ENCODE peak calls at places on chromosomes 5 and 9, in nine cellular contexts. One of them, this sample, is unnamed.

GRCh38 chr5:180960209-180960608 is 28.4 kb upstream of the BTNL3 start:
- DNase-seq in coronary artery: no peak
- DNase-seq in WTC11: no peak
- DNase-seq in IMR-90: no peak
- DNase-seq in kidney epithelial cell: no peak
- DNase-seq in activated CD8-positive, alpha-beta T cell treated with anti-CD3 and anti-CD28 coated beads for 36 hours: peak
- DNase-seq in endodermal cell: no peak
- DNase-seq in progenitor cell of endocrine pancreas: no peak
- DNase-seq in RWPE1: no peak
- DNase-seq in this sample: no peak

GRCh38 chr5:89071101-89071940 is 188.3 kb upstream of the MEF2C start:
- DNase-seq in coronary artery: no peak
- DNase-seq in WTC11: no peak
- DNase-seq in IMR-90: no peak
- DNase-seq in kidney epithelial cell: no peak
- DNase-seq in activated CD8-positive, alpha-beta T cell treated with anti-CD3 and anti-CD28 coated beads for 36 hours: no peak
- DNase-seq in endodermal cell: no peak
- DNase-seq in progenitor cell of endocrine pancreas: no peak
- DNase-seq in RWPE1: no peak
- DNase-seq in this sample: no peak

GRCh38 chr9:79701651-79702050 is 129.9 kb downstream of the TLE4 start:
- DNase-seq in coronary artery: no peak
- DNase-seq in WTC11: no peak
- DNase-seq in IMR-90: no peak
- DNase-seq in kidney epithelial cell: no peak
- DNase-seq in activated CD8-positive, alpha-beta T cell treated with anti-CD3 and anti-CD28 coated beads for 36 hours: no peak
- DNase-seq in endodermal cell: no peak
- DNase-seq in progenitor cell of endocrine pancreas: no peak
- DNase-seq in RWPE1: no peak
- DNase-seq in this sample: no peak

GRCh38 chr9:133135193-133135745 is 14.2 kb upstream of the RALGDS start:
- DNase-seq in coronary artery: no peak
- DNase-seq in WTC11: no peak
- DNase-seq in IMR-90: peak
- DNase-seq in kidney epithelial cell: peak
- DNase-seq in activated CD8-positive, alpha-beta T cell treated with anti-CD3 and anti-CD28 coated beads for 36 hours: peak
- DNase-seq in endodermal cell: no peak
- DNase-seq in progenitor cell of endocrine pancreas: no peak
- DNase-seq in RWPE1: peak
- DNase-seq in this sample: peak

GRCh38 chr9:89410709-89411111 is 87.2 kb downstream of the SEMA4D start:
- DNase-seq in coronary artery: no peak
- DNase-seq in WTC11: no peak
- DNase-seq in IMR-90: no peak
- DNase-seq in kidney epithelial cell: no peak
- DNase-seq in activated CD8-positive, alpha-beta T cell treated with anti-CD3 and anti-CD28 coated beads for 36 hours: peak
- DNase-seq in endodermal cell: no peak
- DNase-seq in progenitor cell of endocrine pancreas: no peak
- DNase-seq in RWPE1: peak
- DNase-seq in this sample: no peak

GRCh38 chr5:67490543-67491321 is 294.1 kb upstream of the CD180 start:
- DNase-seq in coronary artery: no peak
- DNase-seq in WTC11: no peak
- DNase-seq in IMR-90: no peak
- DNase-seq in kidney epithelial cell: no peak
- DNase-seq in activated CD8-positive, alpha-beta T cell treated with anti-CD3 and anti-CD28 coated beads for 36 hours: no peak
- DNase-seq in endodermal cell: no peak
- DNase-seq in progenitor cell of endocrine pancreas: no peak
- DNase-seq in RWPE1: no peak
- DNase-seq in this sample: no peak

GRCh38 chr5:31285025-31285424 is 91.5 kb downstream of the CDH6 start:
- DNase-seq in coronary artery: no peak
- DNase-seq in WTC11: no peak
- DNase-seq in IMR-90: no peak
- DNase-seq in kidney epithelial cell: no peak
- DNase-seq in activated CD8-positive, alpha-beta T cell treated with anti-CD3 and anti-CD28 coated beads for 36 hours: no peak
- DNase-seq in endodermal cell: no peak
- DNase-seq in progenitor cell of endocrine pancreas: no peak
- DNase-seq in RWPE1: no peak
- DNase-seq in this sample: no peak

GRCh38 chr5:8598356-8598755 is 729.4 kb downstream of the MTRR start:
- DNase-seq in coronary artery: no peak
- DNase-seq in WTC11: no peak
- DNase-seq in IMR-90: peak
- DNase-seq in kidney epithelial cell: no peak
- DNase-seq in activated CD8-positive, alpha-beta T cell treated with anti-CD3 and anti-CD28 coated beads for 36 hours: no peak
- DNase-seq in endodermal cell: no peak
- DNase-seq in progenitor cell of endocrine pancreas: no peak
- DNase-seq in RWPE1: no peak
- DNase-seq in this sample: no peak

GRCh38 chr5:159582756-159583523 is 252.7 kb upstream of the IL12B start:
- DNase-seq in coronary artery: no peak
- DNase-seq in WTC11: no peak
- DNase-seq in IMR-90: peak
- DNase-seq in kidney epithelial cell: peak
- DNase-seq in activated CD8-positive, alpha-beta T cell treated with anti-CD3 and anti-CD28 coated beads for 36 hours: no peak
- DNase-seq in endodermal cell: no peak
- DNase-seq in progenitor cell of endocrine pancreas: no peak
- DNase-seq in RWPE1: peak
- DNase-seq in this sample: no peak

GRCh38 chr5:151357097-151357496 is 9.7 kb upstream of the SLC36A2 start:
- DNase-seq in coronary artery: no peak
- DNase-seq in WTC11: no peak
- DNase-seq in IMR-90: no peak
- DNase-seq in kidney epithelial cell: no peak
- DNase-seq in activated CD8-positive, alpha-beta T cell treated with anti-CD3 and anti-CD28 coated beads for 36 hours: no peak
- DNase-seq in endodermal cell: no peak
- DNase-seq in progenitor cell of endocrine pancreas: no peak
- DNase-seq in RWPE1: no peak
- DNase-seq in this sample: no peak

GRCh38 chr9:133188006-133188842 is 20.8 kb downstream of the OBP2B start:
- DNase-seq in coronary artery: no peak
- DNase-seq in WTC11: peak
- DNase-seq in IMR-90: no peak
- DNase-seq in kidney epithelial cell: no peak
- DNase-seq in activated CD8-positive, alpha-beta T cell treated with anti-CD3 and anti-CD28 coated beads for 36 hours: peak
- DNase-seq in endodermal cell: peak
- DNase-seq in progenitor cell of endocrine pancreas: peak
- DNase-seq in RWPE1: peak
- DNase-seq in this sample: peak

GRCh38 chr9:18046068-18046467 is 427.9 kb upstream of the ADAMTSL1 start:
- DNase-seq in coronary artery: no peak
- DNase-seq in WTC11: no peak
- DNase-seq in IMR-90: no peak
- DNase-seq in kidney epithelial cell: no peak
- DNase-seq in activated CD8-positive, alpha-beta T cell treated with anti-CD3 and anti-CD28 coated beads for 36 hours: no peak
- DNase-seq in endodermal cell: no peak
- DNase-seq in progenitor cell of endocrine pancreas: no peak
- DNase-seq in RWPE1: no peak
- DNase-seq in this sample: no peak
- TF ChIP-seq CTCF in coronary artery: no peak
- TF ChIP-seq CTCF in WTC11: no peak
- TF ChIP-seq CTCF in IMR-90: no peak
- TF ChIP-seq CTCF in kidney epithelial cell: no peak
- TF ChIP-seq CTCF in activated CD8-positive, alpha-beta T cell treated with anti-CD3 and anti-CD28 coated beads for 36 hours: no peak
- TF ChIP-seq CTCF in endodermal cell: no peak
- TF ChIP-seq CTCF in progenitor cell of endocrine pancreas: no peak
- TF ChIP-seq CTCF in RWPE1: no peak
- TF ChIP-seq CTCF in this sample: no peak

DNA sequence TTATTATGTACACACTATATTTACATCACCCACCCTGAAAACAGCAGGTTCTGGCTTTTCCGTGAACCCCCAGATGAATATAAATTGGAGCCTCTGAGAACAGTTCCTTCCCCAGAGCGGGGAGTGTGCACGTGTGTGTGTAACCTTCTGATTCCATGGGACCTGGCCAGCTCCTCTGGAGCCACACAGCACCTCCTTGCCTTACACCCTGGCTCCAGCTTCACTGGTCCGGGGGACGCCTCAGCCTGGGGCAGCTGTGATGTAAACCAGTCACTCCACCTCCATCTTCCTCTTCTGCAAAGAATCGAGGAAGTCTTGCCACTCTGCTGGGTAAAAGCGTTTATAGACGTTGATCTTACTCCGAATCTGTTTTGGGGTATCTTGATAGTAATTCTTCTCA is 4.4 kb downstream of the NOP16 start:
- DNase-seq in coronary artery: no peak
- DNase-seq in WTC11: no peak
- DNase-seq in IMR-90: no peak
- DNase-seq in kidney epithelial cell: no peak
- DNase-seq in activated CD8-positive, alpha-beta T cell treated with anti-CD3 and anti-CD28 coated beads for 36 hours: no peak
- DNase-seq in endodermal cell: no peak
- DNase-seq in progenitor cell of endocrine pancreas: no peak
- DNase-seq in RWPE1: no peak
- DNase-seq in this sample: no peak
- TF ChIP-seq CTCF in coronary artery: no peak
- TF ChIP-seq CTCF in WTC11: no peak
- TF ChIP-seq CTCF in IMR-90: no peak
- TF ChIP-seq CTCF in kidney epithelial cell: no peak
- TF ChIP-seq CTCF in activated CD8-positive, alpha-beta T cell treated with anti-CD3 and anti-CD28 coated beads for 36 hours: no peak
- TF ChIP-seq CTCF in endodermal cell: no peak
- TF ChIP-seq CTCF in progenitor cell of endocrine pancreas: no peak
- TF ChIP-seq CTCF in RWPE1: no peak
- TF ChIP-seq CTCF in this sample: no peak

GRCh38 chr5:23330726-23331125 is 176.7 kb upstream of the PRDM9 start:
- DNase-seq in coronary artery: no peak
- DNase-seq in WTC11: no peak
- DNase-seq in IMR-90: no peak
- DNase-seq in kidney epithelial cell: no peak
- DNase-seq in activated CD8-positive, alpha-beta T cell treated with anti-CD3 and anti-CD28 coated beads for 36 hours: no peak
- DNase-seq in endodermal cell: no peak
- DNase-seq in progenitor cell of endocrine pancreas: no peak
- DNase-seq in RWPE1: peak
- DNase-seq in this sample: no peak

DNA sequence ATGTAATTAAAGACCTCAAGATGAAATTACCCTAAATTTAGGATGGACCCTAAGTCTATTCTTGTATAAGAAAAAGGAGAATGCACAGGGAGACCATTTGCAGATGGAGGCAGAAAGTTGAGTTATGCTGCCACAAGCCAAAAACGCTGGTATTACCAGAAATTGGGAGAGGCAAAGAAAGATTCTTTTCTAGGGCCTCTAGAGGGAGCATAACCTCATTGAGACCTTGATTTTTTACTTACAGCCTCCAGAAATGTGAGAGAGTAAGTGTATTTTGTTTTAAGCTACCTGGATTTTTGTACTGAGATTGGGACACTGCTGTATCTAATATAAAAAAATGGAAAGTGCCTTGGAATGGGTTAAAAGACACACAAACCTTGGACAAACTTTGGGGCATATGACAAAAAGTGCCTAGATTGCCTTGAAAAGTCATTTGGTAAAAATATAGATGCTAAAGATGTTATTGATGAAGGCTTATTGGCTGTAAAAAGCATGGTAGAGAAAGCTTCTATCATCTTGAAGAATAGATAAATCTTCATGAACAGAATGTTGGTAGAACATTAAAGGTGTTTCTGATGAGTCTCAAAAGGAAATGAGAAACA is 174.7 kb upstream of the PRDM9 start:
- DNase-seq in coronary artery: no peak
- DNase-seq in WTC11: no peak
- DNase-seq in IMR-90: no peak
- DNase-seq in kidney epithelial cell: no peak
- DNase-seq in activated CD8-positive, alpha-beta T cell treated with anti-CD3 and anti-CD28 coated beads for 36 hours: no peak
- DNase-seq in endodermal cell: no peak
- DNase-seq in progenitor cell of endocrine pancreas: no peak
- DNase-seq in RWPE1: peak
- DNase-seq in this sample: no peak
- TF ChIP-seq CTCF in coronary artery: no peak
- TF ChIP-seq CTCF in WTC11: no peak
- TF ChIP-seq CTCF in IMR-90: no peak
- TF ChIP-seq CTCF in kidney epithelial cell: peak
- TF ChIP-seq CTCF in activated CD8-positive, alpha-beta T cell treated with anti-CD3 and anti-CD28 coated beads for 36 hours: no peak
- TF ChIP-seq CTCF in endodermal cell: peak
- TF ChIP-seq CTCF in progenitor cell of endocrine pancreas: peak
- TF ChIP-seq CTCF in RWPE1: peak
- TF ChIP-seq CTCF in this sample: peak

GRCh38 chr5:178794433-178794832 is 64.0 kb upstream of the ZNF354A start:
- DNase-seq in coronary artery: no peak
- DNase-seq in WTC11: no peak
- DNase-seq in IMR-90: no peak
- DNase-seq in kidney epithelial cell: no peak
- DNase-seq in activated CD8-positive, alpha-beta T cell treated with anti-CD3 and anti-CD28 coated beads for 36 hours: no peak
- DNase-seq in endodermal cell: no peak
- DNase-seq in progenitor cell of endocrine pancreas: no peak
- DNase-seq in RWPE1: no peak
- DNase-seq in this sample: no peak

GRCh38 chr5:178793696-178794095 is 63.2 kb upstream of the ZNF354A start:
- DNase-seq in coronary artery: no peak
- DNase-seq in WTC11: no peak
- DNase-seq in IMR-90: no peak
- DNase-seq in kidney epithelial cell: no peak
- DNase-seq in activated CD8-positive, alpha-beta T cell treated with anti-CD3 and anti-CD28 coated beads for 36 hours: no peak
- DNase-seq in endodermal cell: no peak
- DNase-seq in progenitor cell of endocrine pancreas: no peak
- DNase-seq in RWPE1: no peak
- DNase-seq in this sample: no peak

GRCh38 chr5:178797101-178797521 is 62.6 kb upstream of the ZNF354B start:
- DNase-seq in coronary artery: no peak
- DNase-seq in WTC11: no peak
- DNase-seq in IMR-90: no peak
- DNase-seq in kidney epithelial cell: no peak
- DNase-seq in activated CD8-positive, alpha-beta T cell treated with anti-CD3 and anti-CD28 coated beads for 36 hours: peak
- DNase-seq in endodermal cell: peak
- DNase-seq in progenitor cell of endocrine pancreas: no peak
- DNase-seq in RWPE1: no peak
- DNase-seq in this sample: no peak

GRCh38 chr5:178797546-178798105 is 62.1 kb upstream of the ZNF354B start:
- DNase-seq in coronary artery: no peak
- DNase-seq in WTC11: no peak
- DNase-seq in IMR-90: no peak
- DNase-seq in kidney epithelial cell: no peak
- DNase-seq in activated CD8-positive, alpha-beta T cell treated with anti-CD3 and anti-CD28 coated beads for 36 hours: no peak
- DNase-seq in endodermal cell: no peak
- DNase-seq in progenitor cell of endocrine pancreas: no peak
- DNase-seq in RWPE1: no peak
- DNase-seq in this sample: no peak

DNA sequence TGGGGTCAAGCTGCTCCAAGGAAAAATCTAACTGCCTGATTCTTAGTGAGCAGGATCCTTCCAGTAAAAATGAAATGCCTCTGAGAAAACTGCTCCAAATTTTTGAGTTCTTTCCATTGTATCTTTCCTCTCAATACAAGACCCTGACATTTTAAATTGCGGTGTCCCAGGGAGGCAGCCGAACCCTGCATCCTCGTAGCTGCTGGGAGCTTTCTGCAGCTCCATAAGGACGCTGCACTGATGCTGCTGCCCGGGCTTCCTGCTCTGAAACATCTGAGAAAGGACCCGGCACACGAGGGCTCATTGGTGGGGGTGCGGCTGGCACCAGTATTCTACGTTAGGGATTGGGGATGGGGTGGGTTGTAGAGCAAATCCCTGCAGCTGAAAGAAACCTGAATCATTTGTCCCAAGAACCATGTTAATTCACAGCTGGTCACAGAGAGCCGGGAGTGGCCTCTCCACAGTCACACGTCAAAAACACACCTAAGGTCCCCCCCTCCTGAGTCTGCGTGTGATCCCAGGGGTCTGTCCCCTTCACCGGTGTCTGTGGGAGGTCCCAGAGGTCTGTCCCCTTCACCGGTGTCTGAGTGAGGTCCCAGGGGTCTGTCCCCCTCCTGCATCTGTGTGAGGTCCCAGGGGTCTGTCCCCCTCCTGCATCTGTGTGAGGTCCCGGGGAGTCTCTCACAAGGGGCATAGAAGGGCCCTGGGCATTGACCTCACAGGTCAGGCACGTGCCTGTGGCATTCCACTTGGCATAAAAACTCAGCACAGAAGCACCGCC is 63.4 kb upstream of the ZNF354B start:
- DNase-seq in coronary artery: no peak
- DNase-seq in WTC11: no peak
- DNase-seq in IMR-90: no peak
- DNase-seq in kidney epithelial cell: no peak
- DNase-seq in activated CD8-positive, alpha-beta T cell treated with anti-CD3 and anti-CD28 coated beads for 36 hours: no peak
- DNase-seq in endodermal cell: peak
- DNase-seq in progenitor cell of endocrine pancreas: no peak
- DNase-seq in RWPE1: no peak
- DNase-seq in this sample: no peak
- TF ChIP-seq CTCF in coronary artery: no peak
- TF ChIP-seq CTCF in WTC11: no peak
- TF ChIP-seq CTCF in IMR-90: no peak
- TF ChIP-seq CTCF in kidney epithelial cell: no peak
- TF ChIP-seq CTCF in activated CD8-positive, alpha-beta T cell treated with anti-CD3 and anti-CD28 coated beads for 36 hours: no peak
- TF ChIP-seq CTCF in endodermal cell: no peak
- TF ChIP-seq CTCF in progenitor cell of endocrine pancreas: no peak
- TF ChIP-seq CTCF in RWPE1: no peak
- TF ChIP-seq CTCF in this sample: no peak